ENCODE peak calls at places on chromosomes 13 and 19, in five cellular contexts. H is MM.1S, Y is neural progenitor cell, T is SK-N-SH, Q is H1. P is an unnamed sample.

GRCh38 chr19:56066152-56067023 is 54.7 kb downstream of the ZNF787 start:
- DNase-seq in T (peak; percentile 89), H (peak; percentile 59), Y (peak; percentile 77), Q (no peak), P (peak; percentile 65)

GRCh38 chr19:40567040-40567749 is 9.5 kb upstream of the SHKBP1 start:
- DNase-seq in T (peak; percentile 63), H (no peak), Y (peak; percentile 38), Q (no peak), P (no peak)

GRCh38 chr13:35729926-35730627 is 253.6 kb upstream of the MAB21L1 start:
- DNase-seq in Q (no peak), T (no peak), H (peak; percentile 42), Y (no peak), P (no peak)

GRCh38 chr13:80824231-80824630 is 483.3 kb upstream of the SPRY2 start:
- DNase-seq in H (no peak), T (no peak), Q (no peak), Y (no peak), P (no peak)

GRCh38 chr13:74131206-74131605 is 3.0 kb downstream of the KLF12 start:
- DNase-seq in H (no peak), Q (no peak), T (no peak), Y (no peak), P (no peak)

GRCh38 chr19:48925240-48925843 is 8.2 kb upstream of the DHDH start:
- DNase-seq in H (no peak), Y (no peak), Q (no peak), T (no peak), P (no peak)

GRCh38 chr13:92781965-92782364 is 444.6 kb upstream of the GPC6 start:
- DNase-seq in Q (no peak), H (no peak), T (no peak), Y (no peak), P (no peak)

GRCh38 chr19:12779162-12779993 is 4.0 kb upstream of the HOOK2 start:
- DNase-seq in T (peak; percentile 76), Q (no peak), Y (peak; percentile 45), H (no peak), P (peak; percentile 37)

GRCh38 chr13:109586509-109587346 is 199.7 kb downstream of the IRS2 start:
- DNase-seq in Q (no peak), H (no peak), T (no peak), Y (no peak), P (no peak)

GRCh38 chr19:16829822-16830289 is 658 bp downstream of the SIN3B start:
- DNase-seq in Q (no peak), H (peak; percentile 19), Y (no peak), T (peak; percentile 54), P (no peak)

GRCh38 chr19:10797541-10798256 is 38.3 kb downstream of the TMED1 start:
- DNase-seq in Q (no peak), H (no peak), T (peak; percentile 25), Y (no peak), P (no peak)

GRCh38 chr13:30802953-30803478 is 67.7 kb downstream of the ALOX5AP start:
- DNase-seq in T (peak; percentile 82), H (peak; percentile 55), Q (peak; percentile 56), Y (peak; percentile 91), P (peak; percentile 85)

GRCh38 chr19:10517760-10518443 is 655 bp upstream of the S1PR5 start:
- DNase-seq in T (peak; percentile 69), H (no peak), Q (no peak), Y (peak; percentile 39), P (no peak)

GRCh38 chr19:18718015-18718526 is 34.6 kb downstream of the CRTC1 start:
- DNase-seq in T (peak; percentile 67), Q (no peak), H (no peak), Y (no peak), P (no peak)

GRCh38 chr19:29528350-29528945 is 2.7 kb downstream of the VSTM2B start:
- DNase-seq in T (peak; percentile 94), Y (peak; percentile 95), Q (peak; percentile 75), H (peak; percentile 54), P (no peak)

GRCh38 chr19:1411255-1412191 is 4.1 kb downstream of the DAZAP1 start:
- DNase-seq in Y (no peak), H (no peak), Q (no peak), T (no peak), P (peak; percentile 34)

GRCh38 chr13:19329365-19329764 is 147.7 kb upstream of the TUBA3C start:
- DNase-seq in Y (no peak), H (no peak), T (no peak), Q (no peak), P (no peak)

GRCh38 chr13:19321222-19321621 is 139.6 kb upstream of the TUBA3C start:
- DNase-seq in Y (no peak), Q (no peak), H (no peak), T (no peak), P (no peak)

GRCh38 chr13:19324325-19324724 is 142.7 kb upstream of the TUBA3C start:
- DNase-seq in H (no peak), Q (no peak), Y (no peak), T (no peak), P (no peak)
- H3K4me2 ChIP-seq in H (no peak overlapping the region), Q (no peak overlapping the region), Y (no peak overlapping the region), T (no peak overlapping the region), P (no peak overlapping the region)

GRCh38 chr13:67934615-67935330 is 704.6 kb upstream of the PCDH9 start:
- DNase-seq in H (no peak), Q (no peak), T (no peak), Y (no peak), P (no peak)

GRCh38 chr13:67932991-67933390 is 702.9 kb upstream of the PCDH9 start:
- DNase-seq in T (no peak), Y (no peak), H (no peak), Q (no peak), P (no peak)

GRCh38 chr13:67935655-67936054 is 705.5 kb upstream of the PCDH9 start:
- DNase-seq in H (no peak), Y (no peak), Q (no peak), T (no peak), P (no peak)
- H3K9ac ChIP-seq in H (no peak overlapping the region), Y (no peak overlapping the region), Q (no peak overlapping the region), T (no peak overlapping the region), P (no peak overlapping the region)

GRCh38 chr13:26221399-26221720 is 754 bp downstream of the RNF6 start:
- DNase-seq in H (no peak), Q (no peak), T (no peak), Y (no peak), P (no peak)

GRCh38 chr13:26219726-26220125 is 2.4 kb downstream of the RNF6 start:
- DNase-seq in Y (no peak), H (no peak), Q (no peak), T (no peak), P (no peak)

GRCh38 chr13:26221721-26222522 is at the start of gene RNF6:
- DNase-seq in Q (peak; percentile 87), Y (peak; percentile 97), T (peak; percentile 95), H (peak; percentile 89), P (peak; percentile 95)

GRCh38 chr13:26222523-26223046 is 471 bp upstream of the RNF6 start:
- DNase-seq in Y (no peak), Q (no peak), T (no peak), H (no peak), P (no peak)

DNA sequence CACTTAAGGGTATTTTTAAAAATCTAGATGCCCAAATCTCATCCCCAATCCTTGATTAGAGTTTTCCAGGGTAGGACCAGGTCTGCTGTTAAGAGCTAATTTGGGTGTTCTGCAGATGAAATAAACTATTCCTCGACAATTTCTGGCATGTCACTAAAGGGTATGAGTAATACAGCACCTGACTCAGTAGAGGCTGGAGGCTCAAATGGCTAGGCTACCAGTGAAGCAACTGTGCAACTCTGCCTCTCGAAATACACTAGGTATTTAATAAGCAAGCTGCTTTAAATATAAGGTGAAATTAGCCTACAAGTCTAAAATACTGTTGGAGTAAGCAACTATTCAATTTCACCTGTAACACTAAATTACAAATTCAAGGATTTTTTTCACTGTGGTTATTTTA is 1.5 kb downstream of the RNF6 start:
- DNase-seq in T (no peak), Q (no peak), H (no peak), Y (no peak), P (no peak)
- H3K4me3 ChIP-seq in T (peak overlapping the region; percentile 88), Q (no peak overlapping the region), H (peak overlapping the region; percentile 88), Y (peak overlapping the region; percentile 76), P (peak overlapping the region; percentile 86)

DNA sequence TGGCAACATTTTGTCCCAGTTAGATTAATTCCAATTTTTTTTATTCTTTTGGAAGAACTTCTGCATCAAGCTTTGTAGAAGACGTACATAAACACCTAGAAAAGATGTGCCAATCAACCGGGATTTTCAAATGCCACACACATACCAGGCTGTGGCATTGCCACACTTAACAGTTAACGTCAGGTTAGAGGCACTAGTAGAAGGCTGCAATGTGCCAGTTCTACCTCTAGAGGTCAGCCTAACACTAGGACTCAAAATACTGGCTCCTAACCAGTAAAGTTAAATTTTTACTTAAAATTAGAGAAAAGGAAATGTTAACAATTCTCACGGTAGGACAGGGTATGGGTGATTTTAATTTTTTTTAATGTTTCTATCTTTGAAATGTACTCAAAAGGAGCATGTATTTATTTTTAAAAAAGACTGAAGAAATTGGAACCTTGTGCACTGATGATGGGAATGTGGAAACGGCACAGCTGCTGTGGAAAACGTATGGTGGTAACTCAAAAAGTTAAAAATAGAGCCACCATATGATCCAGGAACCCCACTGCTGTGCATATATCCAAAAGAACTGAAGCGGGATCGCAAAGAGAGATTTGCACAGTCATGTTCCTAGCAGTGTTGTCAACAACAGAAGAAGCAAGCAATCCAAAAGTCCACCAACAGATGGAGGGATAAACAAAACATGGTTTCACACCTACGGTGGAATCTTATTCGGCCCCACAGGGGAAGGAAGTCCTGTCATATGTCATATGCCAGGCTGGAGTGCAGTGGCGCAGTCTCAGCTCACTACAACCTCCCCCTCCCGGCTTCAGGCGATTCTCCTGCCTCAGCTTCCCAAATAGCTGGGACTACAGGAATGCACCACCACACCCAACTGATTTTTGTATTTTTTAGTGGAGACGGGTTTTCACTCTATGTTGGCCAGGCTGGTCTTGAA is 30.3 kb downstream of the CRYL1 start:
- DNase-seq in Y (peak; percentile 69), Q (no peak), H (peak; percentile 46), T (peak; percentile 74), P (peak; percentile 71)
- H3K4me2 ChIP-seq in Y (no peak overlapping the region), Q (no peak overlapping the region), H (no peak overlapping the region), T (no peak overlapping the region), P (no peak overlapping the region)

DNA sequence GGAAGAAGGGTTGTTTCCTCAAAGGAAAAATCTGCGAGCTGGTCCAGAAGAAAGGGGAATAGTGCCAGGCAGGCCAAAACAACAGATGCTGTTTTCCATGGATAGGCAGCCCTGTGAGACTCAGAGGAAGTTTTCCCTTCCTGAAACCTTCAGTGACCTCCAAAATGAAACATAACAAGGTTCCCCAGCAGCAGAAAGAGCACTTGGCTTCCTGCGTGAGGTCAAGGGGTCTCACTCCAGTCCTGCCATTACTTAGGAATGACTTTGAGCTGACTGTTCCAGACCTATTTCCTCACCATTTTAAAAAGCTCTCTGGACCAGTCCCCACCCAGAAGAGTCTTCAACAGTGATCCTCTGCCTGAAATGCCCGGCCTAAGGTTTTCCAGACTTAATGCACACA is 104.6 kb upstream of the IPO5 start:
- DNase-seq in Y (no peak), H (no peak), T (no peak), Q (no peak), P (no peak)
- H3K9ac ChIP-seq in Y (no peak overlapping the region), H (no peak overlapping the region), T (no peak overlapping the region), Q (no peak overlapping the region), P (no peak overlapping the region)

DNA sequence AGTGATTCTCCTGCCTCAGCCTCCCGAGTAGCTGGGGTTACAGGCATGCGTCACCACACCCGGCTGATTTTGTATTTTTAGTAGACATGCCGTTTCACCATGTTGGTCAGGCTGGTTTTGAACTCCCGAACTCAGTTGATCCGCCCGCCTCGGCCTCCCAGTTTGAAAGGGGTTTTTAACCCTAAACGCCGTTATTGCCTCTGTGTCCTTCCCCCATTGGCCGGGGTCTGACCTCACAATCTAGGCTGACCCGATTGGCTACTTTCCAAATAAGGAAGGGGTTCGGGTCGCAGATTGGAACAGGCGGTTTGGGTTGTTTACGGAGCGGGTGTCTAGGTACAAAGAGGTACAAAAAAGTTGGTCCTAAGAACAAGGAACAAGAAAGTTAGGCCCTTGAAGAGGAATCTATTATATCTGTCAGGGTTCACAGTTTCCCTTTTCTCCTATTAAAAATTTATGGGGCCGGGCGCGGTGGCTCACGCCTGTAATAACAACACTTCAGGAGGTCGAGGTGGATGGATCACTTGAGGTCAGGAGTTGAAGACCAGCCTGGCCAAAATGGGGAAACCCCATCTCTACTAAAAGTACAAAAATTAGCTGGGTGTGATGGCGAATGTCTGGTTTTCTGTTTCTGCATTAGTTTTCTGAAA is 1.0 kb downstream of the ZNF253 start:
- DNase-seq in Q (peak; percentile 53), H (peak; percentile 12), T (peak; percentile 52), Y (peak; percentile 83), P (peak; percentile 69)
- H3K4me3 ChIP-seq in Q (peak overlapping the region; percentile 99), H (peak overlapping the region; percentile 98), T (peak overlapping the region; percentile 97), Y (peak overlapping the region; percentile 92), P (peak overlapping the region; percentile 78)